ENCODE peak calls at places on chromosomes 7 and 10, in four cellular contexts. R is mammary epithelial cell, X is Karpas-422, T is IMR-90. C is an unnamed sample.

GRCh38 chr10:22002531-22003110 is 909 bp downstream of the DNAJC1 start:
- DNase-seq in R (peak), T (peak), X (peak), C (peak)

GRCh38 chr7:22945584-22945983 is 68.3 kb downstream of the HYCC1 start:
- DNase-seq in X (no peak), T (peak), R (no peak), C (peak)

GRCh38 chr10:115827650-115828049 is 445.4 kb downstream of the GFRA1 start:
- DNase-seq in R (no peak), T (peak), X (no peak), C (peak)

GRCh38 chr10:72009430-72010081 is 45.4 kb downstream of the CHST3 start:
- DNase-seq in T (peak), X (no peak), R (peak), C (peak)

GRCh38 chr10:98589007-98589406 is 142.3 kb upstream of the HPS1 start:
- DNase-seq in X (no peak), T (peak), R (peak), C (no peak)

GRCh38 chr10:115657161-115657850 is 564.1 kb downstream of the ATRNL1 start:
- DNase-seq in R (no peak), X (no peak), T (no peak), C (peak)

GRCh38 chr7:151875862-151876111 is 1.1 kb downstream of the PRKAG2 start:
- DNase-seq in R (no peak), T (no peak), X (no peak), C (no peak)

GRCh38 chr7:44279731-44280505 is 45.5 kb downstream of the CAMK2B start:
- DNase-seq in X (no peak), T (no peak), R (no peak), C (no peak)

GRCh38 chr7:143126146-143126545 is 5.7 kb upstream of the PIP start:
- DNase-seq in R (peak), T (no peak), X (peak), C (no peak)

GRCh38 chr7:65746398-65746669 is 126.5 kb upstream of the VKORC1L1 start:
- DNase-seq in X (no peak), R (no peak), T (peak), C (peak)

GRCh38 chr7:147022056-147022455 is 905.5 kb downstream of the CNTNAP2 start:
- DNase-seq in R (no peak), X (no peak), T (no peak), C (no peak)

GRCh38 chr10:70673929-70674559 is 1.7 kb downstream of the ADAMTS14 start:
- DNase-seq in X (no peak), R (no peak), T (no peak), C (no peak)

GRCh38 chr10:78549536-78549935 is 515.9 kb downstream of the RPS24 start:
- DNase-seq in T (no peak), X (no peak), R (no peak), C (peak)

GRCh38 chr10:19762026-19762425 is 54.2 kb upstream of the PLXDC2 start:
- DNase-seq in R (peak), T (no peak), X (no peak), C (peak)

GRCh38 chr10:510415-510881 is 179.0 kb downstream of the DIP2C start:
- DNase-seq in T (peak), X (no peak), R (peak), C (peak)

GRCh38 chr10:16491933-16492332 is 29.7 kb downstream of the C1QL3 start:
- DNase-seq in T (no peak), R (no peak), X (no peak), C (no peak)

GRCh38 chr10:102988404-102989314 is 70.6 kb downstream of the CNNM2 start:
- DNase-seq in X (peak), R (no peak), T (peak), C (peak)

GRCh38 chr10:78178940-78179339 is 145.3 kb downstream of the RPS24 start:
- DNase-seq in X (no peak), R (peak), T (peak), C (peak)

GRCh38 chr10:2225609-2226008 is 488.3 kb upstream of the ADARB2 start:
- DNase-seq in T (no peak), R (no peak), X (no peak), C (no peak)

GRCh38 chr10:34731885-34732701 is 83.0 kb downstream of the PARD3 start:
- DNase-seq in R (peak), T (peak), X (no peak), C (peak)

GRCh38 chr7:100132697-100133137 is 6.0 kb downstream of the MBLAC1 start:
- DNase-seq in X (peak), R (peak), T (peak), C (no peak)

GRCh38 chr10:123143162-123143824 is 4.6 kb upstream of the HMX2 start:
- DNase-seq in T (no peak), R (no peak), X (no peak), C (no peak)

GRCh38 chr7:92296898-92297435 is 51.2 kb downstream of the ANKIB1 start:
- DNase-seq in R (no peak), X (no peak), T (no peak), C (no peak)

GRCh38 chr10:125238682-125239081 is 78.3 kb upstream of the CTBP2 start:
- DNase-seq in R (no peak), T (no peak), X (no peak), C (no peak)

GRCh38 chr10:18528292-18528691 is 123.1 kb downstream of the NSUN6 start:
- DNase-seq in X (no peak), R (no peak), T (peak), C (no peak)

GRCh38 chr10:69644658-69645295 is 14.7 kb downstream of the FAM241B start:
- DNase-seq in X (peak), R (peak), T (peak), C (peak)

GRCh38 chr10:103803941-103804340 is 51.4 kb downstream of the SH3PXD2A start:
- DNase-seq in X (no peak), R (peak), T (no peak), C (no peak)

GRCh38 chr7:154856737-154857136 is 146.2 kb downstream of the PAXIP1 start:
- DNase-seq in T (no peak), R (no peak), X (no peak), C (no peak)

GRCh38 chr10:108060246-108060645 is 895.7 kb upstream of the SORCS1 start:
- DNase-seq in R (no peak), X (no peak), T (no peak), C (no peak)

GRCh38 chr7:157335991-157336382 is 817 bp upstream of the DNAJB6 start:
- DNase-seq in R (no peak), T (no peak), X (no peak), C (no peak)

GRCh38 chr7:11716185-11716584 is 115.8 kb downstream of the THSD7A start:
- DNase-seq in X (no peak), R (peak), T (no peak), C (peak)

GRCh38 chr10:122640921-122641320 is 58.7 kb downstream of the C10orf120 start:
- DNase-seq in X (no peak), R (no peak), T (no peak), C (no peak)

GRCh38 chr7:8035647-8036518 is 67.3 kb downstream of the GLCCI1 start:
- DNase-seq in R (peak), X (peak), T (peak), C (peak)

GRCh38 chr7:34081931-34082330 is 176.6 kb downstream of the BMPER start:
- DNase-seq in T (no peak), X (no peak), R (no peak), C (no peak)

GRCh38 chr7:40698214-40698920 is 563.6 kb downstream of the SUGCT start:
- DNase-seq in T (peak), X (no peak), R (peak), C (peak)

GRCh38 chr7:135801045-135801693 is 52.6 kb upstream of the FAM180A start:
- DNase-seq in X (peak), R (peak), T (peak), C (peak)
- H3K4me3 ChIP-seq in X (no peak), R (no peak), T (no peak), C (no peak)

GRCh38 chr7:77798394-77799077 is at the start of the genes PHTF2 and TMEM60:
- DNase-seq in X (peak), R (peak), T (peak), C (peak)
- H2AFZ ChIP-seq in X (peak), R (peak), T (peak), C (peak)

GRCh38 chr7:74490546-74490945 is 36.8 kb downstream of the GTF2IRD1 start:
- DNase-seq in T (no peak), X (no peak), R (no peak), C (no peak)
- H3K27ac ChIP-seq in T (no peak), X (no peak), R (no peak), C (no peak)

GRCh38 chr10:81873932-81874816 is 820 bp upstream of the NRG3 start:
- DNase-seq in T (no peak), X (no peak), R (peak), C (peak)
- H3K4me3 ChIP-seq in T (no peak), X (no peak), R (no peak), C (peak)